ENCODE peak calls at places on chromosomes 4 and X, in four cellular contexts. V, Y, P and O are unnamed samples.
A peak's percentile ranks its signal among the peaks of the same experiment; 100 is the strongest.

GRCh38 chr4:73901031-73901430 is 31.8 kb downstream of the CXCL1 start:
- DNase-seq in P (no peak), Y (no peak), V (no peak), O (no peak)

GRCh38 chr4:94804613-94805012 is 46.9 kb downstream of the BMPR1B start:
- DNase-seq in V (no peak), P (no peak), Y (no peak), O (no peak)

GRCh38 chr4:132344924-132345828 is 803.9 kb upstream of the PCDH10 start:
- DNase-seq in Y (no peak), P (no peak), V (no peak), O (no peak)

GRCh38 chr4:142984871-142985585 is 138.9 kb upstream of the INPP4B start:
- DNase-seq in Y (peak; percentile 48), P (peak; percentile 23), V (no peak), O (peak; percentile 39)

GRCh38 chr4:101993841-101994221 is 203.3 kb downstream of the BANK1 start:
- DNase-seq in Y (no peak), V (no peak), P (no peak), O (no peak)

GRCh38 chrX:150848914-150849365 is 49.5 kb downstream of the CD99L2 start:
- DNase-seq in Y (no peak), V (no peak), P (peak; percentile 54), O (no peak)

GRCh38 chr4:22170353-22170752 is 221.8 kb upstream of the KCNIP4 start:
- DNase-seq in P (no peak), Y (no peak), V (no peak), O (no peak)

GRCh38 chr4:36243355-36244256 is 708 bp downstream of the ARAP2 start:
- DNase-seq in P (no peak), Y (peak; percentile 67), V (no peak), O (peak; percentile 29)

GRCh38 chr4:147479817-147480216 is 1.1 kb upstream of the EDNRA start:
- DNase-seq in Y (no peak), P (no peak), V (no peak), O (no peak)

GRCh38 chr4:174423257-174423944 is 98.9 kb downstream of the HPGD start:
- DNase-seq in V (no peak), Y (no peak), P (no peak), O (no peak)

GRCh38 chr4:73520821-73521220 is 39.3 kb downstream of the AFM start:
- DNase-seq in V (no peak), Y (peak; percentile 57), P (no peak), O (no peak)

GRCh38 chrX:53930513-53931380 is 113.5 kb downstream of the PHF8 start:
- DNase-seq in V (no peak), Y (no peak), P (peak; percentile 5), O (no peak)

GRCh38 chrX:96564595-96564994 is 120.0 kb upstream of the DIAPH2 start:
- DNase-seq in Y (no peak), V (no peak), P (no peak), O (no peak)

GRCh38 chrX:40877869-40878268 is 142.5 kb upstream of the MED14 start:
- DNase-seq in V (no peak), P (peak; percentile 8), Y (no peak), O (no peak)

GRCh38 chrX:77668391-77669237 is 117.4 kb downstream of the ATRX start:
- DNase-seq in P (peak; percentile 1), V (no peak), Y (no peak), O (no peak)

GRCh38 chr4:80141543-80141942 is 55.8 kb upstream of the PRDM8 start:
- DNase-seq in Y (no peak), P (no peak), V (no peak), O (no peak)

GRCh38 chrX:38868941-38869378 is 67.7 kb downstream of the MID1IP1 start:
- DNase-seq in V (no peak), Y (no peak), P (no peak), O (no peak)

GRCh38 chrX:12210196-12210815 is 72.0 kb downstream of the FRMPD4 start:
- DNase-seq in V (no peak), P (no peak), Y (no peak), O (no peak)

GRCh38 chr4:165394275-165394674 is 15.5 kb downstream of the CPE start:
- DNase-seq in V (no peak), P (no peak), Y (no peak), O (no peak)

GRCh38 chr4:113101669-113102068 is 52.2 kb downstream of the ANK2 start:
- DNase-seq in Y (no peak), V (no peak), P (peak; percentile 3), O (no peak)

GRCh38 chr4:30717208-30718020 is 2.8 kb upstream of the PCDH7 start:
- DNase-seq in V (no peak), P (no peak), Y (peak; percentile 84), O (peak; percentile 20)

GRCh38 chr4:88195666-88196365 is 37.4 kb upstream of the ABCG2 start:
- DNase-seq in V (no peak), Y (peak; percentile 51), P (no peak), O (no peak)

GRCh38 chr4:8173641-8174242 is 15.1 kb upstream of the ABLIM2 start:
- DNase-seq in P (no peak), Y (no peak), V (no peak), O (no peak)

GRCh38 chr4:55312491-55313101 is 33.4 kb upstream of the SRD5A3 start:
- DNase-seq in Y (peak; percentile 50), V (no peak), P (peak; percentile 33), O (peak; percentile 36)

GRCh38 chrX:49710744-49711319 is 15.0 kb upstream of the PAGE1 start:
- DNase-seq in V (no peak), Y (no peak), P (peak; percentile 1), O (no peak)

GRCh38 chr4:87150498-87151261 is 69.7 kb downstream of the KLHL8 start:
- DNase-seq in V (peak; percentile 35), Y (peak; percentile 64), P (peak; percentile 70), O (peak; percentile 50)

GRCh38 chr4:157271166-157271869 is 50.8 kb downstream of the GRIA2 start:
- DNase-seq in Y (no peak), V (no peak), P (no peak), O (no peak)

GRCh38 chr4:22522206-22522605 is 6.3 kb upstream of the ADGRA3 start:
- DNase-seq in P (no peak), Y (no peak), V (no peak), O (no peak)

GRCh38 chr4:7323461-7323871 is 111.3 kb downstream of the PSAPL1 start:
- DNase-seq in V (no peak), Y (no peak), P (no peak), O (no peak)

GRCh38 chr4:656651-657337 is 17.3 kb downstream of the ATP5ME start:
- DNase-seq in Y (no peak), V (no peak), P (peak; percentile 38), O (no peak)

GRCh38 chr4:183808102-183808466 is 97.0 kb upstream of the STOX2 start:
- DNase-seq in Y (no peak), V (no peak), P (no peak), O (no peak)

GRCh38 chr4:183807420-183808101 is 97.5 kb upstream of the STOX2 start:
- DNase-seq in Y (peak; percentile 49), V (no peak), P (no peak), O (no peak)

GRCh38 chr4:183801460-183802168 is 103.5 kb upstream of the STOX2 start:
- DNase-seq in V (no peak), P (no peak), Y (no peak), O (no peak)

DNA sequence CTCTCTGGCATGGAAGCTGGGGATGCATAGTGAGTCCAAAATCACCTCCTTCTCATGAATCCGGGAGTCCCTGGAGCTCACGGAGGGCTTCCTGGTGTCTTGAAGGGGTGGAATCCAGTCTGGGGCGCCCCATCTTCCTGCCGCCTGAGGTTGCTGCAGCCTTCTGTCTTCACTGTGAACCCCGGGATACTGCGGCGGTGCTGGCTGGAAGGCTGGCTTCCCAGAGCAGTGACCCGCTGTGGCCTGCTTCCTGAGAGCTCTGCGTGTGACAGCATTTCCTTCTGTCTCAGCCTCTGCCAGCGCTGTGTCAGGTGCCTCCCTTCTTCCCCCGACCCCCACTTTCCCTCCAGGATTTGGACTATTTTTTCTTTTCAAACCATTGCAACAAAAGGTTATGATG is 98.8 kb upstream of the STOX2 start:
- DNase-seq in Y (no peak), V (no peak), P (no peak), O (no peak)
- TF ChIP-seq SP1 in Y (no peak), V (no peak), P (no peak), O (no peak)

GRCh38 chr4:107876096-107876495 is 51.4 kb downstream of the SGMS2 start:
- DNase-seq in Y (no peak), V (no peak), P (no peak), O (no peak)
- TF ChIP-seq SUZ12 in Y (no peak), V (no peak), P (no peak), O (no peak)

GRCh38 chr4:166506051-166506450 is 633.0 kb downstream of the TLL1 start:
- DNase-seq in Y (no peak), V (no peak), P (no peak), O (no peak)

GRCh38 chr4:166498541-166498940 is 625.5 kb downstream of the TLL1 start:
- DNase-seq in V (no peak), Y (no peak), P (no peak), O (no peak)

GRCh38 chr4:166499820-166500219 is 626.8 kb downstream of the TLL1 start:
- DNase-seq in P (no peak), Y (no peak), V (peak; percentile 5), O (no peak)

GRCh38 chr4:166502660-166503059 is 629.6 kb downstream of the TLL1 start:
- DNase-seq in V (no peak), Y (no peak), P (no peak), O (no peak)

DNA sequence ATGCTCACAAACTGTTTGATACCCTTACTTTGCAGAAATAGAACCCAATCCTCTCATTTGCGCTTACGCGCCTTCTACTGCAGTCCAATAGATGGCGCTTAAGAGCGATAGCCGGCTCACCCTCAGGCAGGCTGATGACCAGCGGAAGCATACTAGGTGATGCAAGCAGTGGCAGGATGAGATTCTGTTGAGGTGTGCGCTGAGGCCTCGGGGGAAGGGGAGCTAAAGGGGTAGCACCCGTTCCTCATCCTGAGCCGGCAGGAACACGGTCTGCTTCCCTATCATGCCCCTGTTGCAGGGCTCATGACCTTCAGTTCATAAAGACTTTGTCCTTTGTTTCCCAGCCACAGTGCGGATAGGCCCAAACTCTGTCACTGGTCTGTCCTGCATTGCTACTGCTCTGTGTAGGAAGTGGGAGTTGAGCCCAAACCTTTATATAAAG is 628.9 kb downstream of the TLL1 start:
- DNase-seq in V (no peak), Y (peak; percentile 67), P (peak; percentile 40), O (peak; percentile 35)
- TF ChIP-seq SP1 in V (no peak), Y (no peak), P (no peak), O (no peak)

GRCh38 chr4:41628916-41629315 is 91.0 kb downstream of the LIMCH1 start:
- DNase-seq in P (no peak), Y (no peak), V (no peak), O (no peak)

GRCh38 chr4:41620594-41621256 is 82.8 kb downstream of the LIMCH1 start:
- DNase-seq in Y (no peak), P (no peak), V (no peak), O (no peak)

GRCh38 chr4:41622816-41623215 is 84.9 kb downstream of the LIMCH1 start:
- DNase-seq in V (no peak), P (no peak), Y (no peak), O (no peak)

GRCh38 chr4:41625531-41625930 is 87.6 kb downstream of the LIMCH1 start:
- DNase-seq in Y (no peak), V (no peak), P (no peak), O (no peak)

DNA sequence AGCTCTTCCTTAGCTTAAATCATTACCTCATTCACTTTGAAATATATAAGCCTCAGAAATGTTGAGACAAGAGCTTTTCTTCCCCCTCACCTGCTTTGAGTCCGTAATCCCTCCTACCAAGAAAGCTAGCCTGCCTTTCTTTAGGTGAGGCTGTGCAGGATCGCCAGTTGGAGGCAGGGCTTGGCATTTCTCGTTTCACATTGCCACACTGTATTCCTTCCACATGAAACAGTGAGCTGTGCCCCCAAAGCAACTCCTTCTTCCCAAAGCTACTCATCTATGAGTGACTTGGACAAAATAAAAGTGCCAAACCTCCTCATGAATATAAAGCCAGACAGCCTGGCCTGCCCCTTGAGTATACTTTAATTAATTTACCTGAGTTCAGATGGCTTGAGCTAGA is 86.8 kb downstream of the LIMCH1 start:
- DNase-seq in P (no peak), V (no peak), Y (no peak), O (no peak)
- TF ChIP-seq SUZ12 in P (no peak), V (no peak), Y (no peak), O (no peak)